ENCODE peak calls at places on chromosomes 1 and 21, in nine cellular contexts. Q is epithelial cell of esophagus, I is kidney, C is transverse colon, R is fibroblast of lung, U is neural progenitor cell, P is astrocyte of the cerebellum, F is heart left ventricle, X is fibroblast of mammary gland. S is an unnamed sample.

GRCh38 chr1:177945943-177946650 is 23.8 kb downstream of the SEC16B start:
- DNase-seq in Q (peak), I (peak), C (peak), R (peak), U (peak), P (peak), F (no peak), X (peak), S (no peak)

GRCh38 chr21:42614391-42614790 is 39.0 kb upstream of the PDE9A start:
- DNase-seq in Q (no peak), I (peak), C (no peak), R (no peak), U (no peak), P (no peak), F (no peak), X (no peak), S (peak)

GRCh38 chr1:234683856-234684632 is 74.1 kb upstream of the IRF2BP2 start:
- DNase-seq in Q (peak), I (no peak), C (peak), R (peak), U (no peak), P (no peak), F (peak), X (peak), S (no peak)

GRCh38 chr1:40704817-40705733 is 13.6 kb downstream of the NFYC start:
- DNase-seq in Q (no peak), I (no peak), C (no peak), R (no peak), U (no peak), P (no peak), F (no peak), X (no peak), S (no peak)

GRCh38 chr21:36854391-36854790 is 112.1 kb downstream of the HLCS start:
- DNase-seq in Q (peak), I (no peak), C (peak), R (no peak), U (peak), P (no peak), F (peak), X (peak), S (no peak)

GRCh38 chr21:41751621-41752020 is 15.2 kb downstream of the RIPK4 start:
- DNase-seq in Q (peak), I (peak), C (no peak), R (no peak), U (no peak), P (no peak), F (no peak), X (no peak), S (peak)

GRCh38 chr1:43293896-43294760 is 6.7 kb upstream of the TIE1 start:
- DNase-seq in Q (peak), I (no peak), C (peak), R (peak), U (peak), P (peak), F (no peak), X (peak), S (no peak)

GRCh38 chr1:182657026-182657425 is 27.4 kb downstream of the RGS8 start:
- DNase-seq in Q (no peak), I (no peak), C (no peak), R (no peak), U (no peak), P (no peak), F (no peak), X (no peak), S (no peak)

GRCh38 chr1:56526571-56527174 is 52.7 kb downstream of the PLPP3 start:
- DNase-seq in Q (peak), I (no peak), C (peak), R (peak), U (no peak), P (no peak), F (no peak), X (peak), S (no peak)

GRCh38 chr1:153880962-153881361 is 41.8 kb downstream of the GATAD2B start:
- DNase-seq in Q (peak), I (peak), C (peak), R (peak), U (peak), P (peak), F (peak), X (peak), S (peak)

GRCh38 chr1:37410080-37410479 is 64.3 kb upstream of the ZC3H12A start:
- DNase-seq in Q (no peak), I (no peak), C (no peak), R (no peak), U (peak), P (no peak), F (no peak), X (no peak), S (no peak)

GRCh38 chr1:33088119-33088906 is 7.4 kb downstream of the AZIN2 start:
- DNase-seq in Q (peak), I (no peak), C (no peak), R (peak), U (no peak), P (no peak), F (no peak), X (no peak), S (no peak)

GRCh38 chr21:35257413-35257812 is 208.3 kb upstream of the RUNX1 start:
- DNase-seq in Q (peak), I (peak), C (peak), R (peak), U (no peak), P (peak), F (peak), X (peak), S (peak)

GRCh38 chr1:23370744-23371710 is 1.4 kb upstream of the ZNF436 start:
- DNase-seq in Q (peak), I (no peak), C (peak), R (peak), U (peak), P (no peak), F (peak), X (peak), S (no peak)

GRCh38 chr1:12167493-12168429 is 970 bp downstream of the TNFRSF1B start:
- DNase-seq in Q (no peak), I (no peak), C (no peak), R (no peak), U (no peak), P (no peak), F (no peak), X (no peak), S (no peak)

GRCh38 chr1:175420491-175420827 is 227.9 kb upstream of the KIAA0040 start:
- DNase-seq in Q (no peak), I (no peak), C (no peak), R (no peak), U (no peak), P (no peak), F (no peak), X (no peak), S (no peak)

GRCh38 chr1:110616587-110616986 is 10.4 kb upstream of the KCNA2 start:
- DNase-seq in Q (peak), I (no peak), C (no peak), R (no peak), U (no peak), P (no peak), F (no peak), X (peak), S (no peak)

GRCh38 chr1:14552246-14552970 is 46.1 kb upstream of the KAZN start:
- DNase-seq in Q (no peak), I (no peak), C (no peak), R (no peak), U (peak), P (no peak), F (no peak), X (no peak), S (no peak)

GRCh38 chr1:198909973-198910372 is 271.1 kb downstream of the PTPRC start:
- DNase-seq in Q (no peak), I (no peak), C (no peak), R (peak), U (no peak), P (no peak), F (no peak), X (peak), S (no peak)

GRCh38 chr1:31575373-31576140 is 758 bp upstream of the TINAGL1 start:
- DNase-seq in Q (peak), I (peak), C (peak), R (no peak), U (peak), P (no peak), F (no peak), X (no peak), S (peak)

GRCh38 chr1:83697220-83697619 is 301.7 kb downstream of the TTLL7 start:
- DNase-seq in Q (no peak), I (no peak), C (no peak), R (no peak), U (no peak), P (no peak), F (no peak), X (no peak), S (no peak)

GRCh38 chr21:17925900-17926299 is 106.7 kb upstream of the C21orf91 start:
- DNase-seq in Q (peak), I (no peak), C (no peak), R (peak), U (peak), P (no peak), F (no peak), X (peak), S (no peak)

GRCh38 chr21:28826569-28826968 is 166.1 kb downstream of the LTN1 start:
- DNase-seq in Q (no peak), I (no peak), C (no peak), R (no peak), U (no peak), P (no peak), F (no peak), X (no peak), S (no peak)

GRCh38 chr1:98919652-98920051 is 85.0 kb downstream of the PLPPR5 start:
- DNase-seq in Q (no peak), I (no peak), C (no peak), R (no peak), U (no peak), P (no peak), F (no peak), X (no peak), S (no peak)

GRCh38 chr1:116754203-116754977 is at the start of gene CD2:
- DNase-seq in Q (no peak), I (no peak), C (peak), R (no peak), U (no peak), P (no peak), F (no peak), X (no peak), S (no peak)

GRCh38 chr1:154352245-154352580 is 26.9 kb downstream of the ATP8B2 start:
- DNase-seq in Q (no peak), I (peak), C (no peak), R (no peak), U (peak), P (no peak), F (no peak), X (no peak), S (no peak)

GRCh38 chr1:207828485-207829158 is 76.8 kb downstream of the CD46 start:
- DNase-seq in Q (peak), I (no peak), C (peak), R (peak), U (peak), P (peak), F (peak), X (peak), S (no peak)

GRCh38 chr21:26804895-26805609 is 40.2 kb downstream of the ADAMTS1 start:
- DNase-seq in Q (no peak), I (no peak), C (no peak), R (no peak), U (no peak), P (no peak), F (no peak), X (peak), S (no peak)

GRCh38 chr1:112165375-112165774 is 175.9 kb upstream of the KCND3 start:
- DNase-seq in Q (no peak), I (no peak), C (no peak), R (no peak), U (no peak), P (no peak), F (no peak), X (no peak), S (no peak)

GRCh38 chr1:156480411-156481192 is 20.0 kb downstream of the MEF2D start:
- DNase-seq in Q (peak), I (peak), C (peak), R (no peak), U (peak), P (no peak), F (peak), X (peak), S (no peak)

GRCh38 chr1:100445565-100445964 is 92.4 kb upstream of the GPR88 start:
- DNase-seq in Q (no peak), I (no peak), C (no peak), R (no peak), U (no peak), P (no peak), F (no peak), X (no peak), S (no peak)

DNA sequence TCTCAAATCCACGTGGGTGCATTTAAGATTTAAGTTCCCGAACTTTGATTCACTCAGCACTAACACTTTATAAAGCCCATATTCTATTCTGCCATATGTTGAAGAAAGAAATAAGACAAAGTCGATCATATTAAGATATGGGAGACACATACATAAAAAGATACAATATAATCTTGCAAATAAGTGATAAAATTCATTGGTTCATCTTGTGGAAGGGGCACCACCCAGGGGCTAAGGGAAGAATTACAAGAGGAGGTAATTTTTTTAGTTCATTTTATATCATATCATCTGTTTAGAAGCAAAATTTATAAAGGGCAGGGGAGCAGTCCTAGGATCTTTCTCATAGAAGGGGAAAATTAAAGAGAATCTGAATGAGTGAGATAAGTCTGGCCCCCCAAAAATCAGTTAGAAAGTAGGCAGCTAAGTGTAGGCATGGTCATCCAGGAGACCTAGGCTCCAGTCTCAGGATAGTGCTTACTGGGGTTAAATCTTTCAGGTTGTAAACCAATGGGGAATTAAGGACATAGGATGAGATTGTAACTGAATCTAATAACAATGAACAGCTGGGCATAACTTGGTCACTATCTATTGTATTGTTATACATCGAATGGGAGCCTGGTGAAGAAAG is 124.2 kb upstream of the L1TD1 start:
- DNase-seq in Q (no peak), I (no peak), C (no peak), R (no peak), U (no peak), P (no peak), F (no peak), X (peak), S (no peak)
- H3K4me3 ChIP-seq in Q (no peak), I (no peak), C (no peak), R (no peak), U (no peak), P (no peak), F (no peak), X (no peak), S (no peak)

GRCh38 chr21:45115141-45115540 is 40.8 kb downstream of the ADARB1 start:
- DNase-seq in Q (no peak), I (no peak), C (no peak), R (no peak), U (no peak), P (no peak), F (no peak), X (no peak), S (no peak)

GRCh38 chr21:45113543-45113942 is 39.2 kb downstream of the ADARB1 start:
- DNase-seq in Q (no peak), I (no peak), C (no peak), R (no peak), U (no peak), P (no peak), F (no peak), X (no peak), S (no peak)

GRCh38 chr21:45112371-45112770 is 38.0 kb downstream of the ADARB1 start:
- DNase-seq in Q (no peak), I (no peak), C (no peak), R (peak), U (no peak), P (no peak), F (no peak), X (peak), S (no peak)

GRCh38 chr21:45114475-45114874 is 40.1 kb downstream of the ADARB1 start:
- DNase-seq in Q (no peak), I (no peak), C (no peak), R (no peak), U (no peak), P (no peak), F (no peak), X (no peak), S (no peak)

DNA sequence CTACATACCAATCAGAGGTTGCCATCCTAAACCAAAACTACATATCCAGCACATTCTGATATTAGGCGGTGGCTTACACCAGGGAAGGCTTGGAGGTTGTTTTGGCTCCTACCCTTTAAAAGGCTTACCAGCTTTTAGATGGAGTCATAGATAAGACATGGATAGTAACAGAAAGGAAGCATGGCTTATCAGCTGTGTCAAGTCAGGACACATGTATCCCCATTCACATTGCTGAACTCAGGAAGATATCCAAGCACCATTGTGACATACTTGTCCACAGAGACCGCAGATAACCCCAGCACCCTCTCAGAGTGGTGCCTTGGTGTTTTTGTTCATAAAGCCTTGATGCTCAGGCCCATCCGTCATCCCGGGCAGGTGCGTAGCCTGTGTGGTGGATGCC is 39.7 kb downstream of the ADARB1 start:
- DNase-seq in Q (no peak), I (no peak), C (no peak), R (no peak), U (no peak), P (no peak), F (no peak), X (no peak), S (no peak)
- H3K4me3 ChIP-seq in Q (no peak), I (no peak), C (no peak), R (no peak), U (no peak), P (no peak), F (no peak), X (no peak), S (no peak)

DNA sequence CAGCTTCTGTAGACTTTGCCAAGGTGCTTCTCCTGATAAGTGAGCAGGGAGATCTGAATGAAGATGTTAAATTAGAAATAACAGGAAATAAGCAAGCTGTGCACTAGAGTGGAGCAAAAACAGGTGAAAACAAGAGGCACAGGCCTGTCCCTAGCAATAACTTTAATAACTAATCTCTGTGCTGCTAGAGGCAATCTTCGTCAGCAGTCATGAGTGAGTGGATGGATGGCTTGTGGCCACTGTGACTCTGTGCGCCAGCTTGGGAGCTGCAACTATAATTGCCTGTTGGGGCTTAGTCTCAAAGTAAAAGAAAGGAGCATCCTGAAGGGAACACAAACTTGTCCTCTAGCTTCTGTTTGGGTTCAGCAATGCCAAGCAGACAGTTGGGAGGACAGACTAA is 240.3 kb downstream of the HHIPL2 start:
- DNase-seq in Q (no peak), I (no peak), C (no peak), R (no peak), U (no peak), P (no peak), F (no peak), X (no peak), S (no peak)
- H3K4me3 ChIP-seq in Q (no peak), I (no peak), C (no peak), R (no peak), U (no peak), P (no peak), F (no peak), X (no peak), S (no peak)

GRCh38 chr1:236144446-236145150 is 2.3 kb downstream of the GPR137B start:
- DNase-seq in Q (peak), I (no peak), C (no peak), R (no peak), U (peak), P (no peak), F (peak), X (no peak), S (no peak)

GRCh38 chr1:236141447-236142357 is 637 bp upstream of the GPR137B start:
- DNase-seq in Q (peak), I (peak), C (peak), R (peak), U (peak), P (no peak), F (no peak), X (peak), S (no peak)

GRCh38 chr1:236143104-236143948 is 987 bp downstream of the GPR137B start:
- DNase-seq in Q (peak), I (no peak), C (no peak), R (peak), U (peak), P (no peak), F (no peak), X (peak), S (no peak)

GRCh38 chr1:236142358-236143103 is at the start of gene GPR137B:
- DNase-seq in Q (peak), I (no peak), C (peak), R (peak), U (peak), P (no peak), F (peak), X (peak), S (no peak)

DNA sequence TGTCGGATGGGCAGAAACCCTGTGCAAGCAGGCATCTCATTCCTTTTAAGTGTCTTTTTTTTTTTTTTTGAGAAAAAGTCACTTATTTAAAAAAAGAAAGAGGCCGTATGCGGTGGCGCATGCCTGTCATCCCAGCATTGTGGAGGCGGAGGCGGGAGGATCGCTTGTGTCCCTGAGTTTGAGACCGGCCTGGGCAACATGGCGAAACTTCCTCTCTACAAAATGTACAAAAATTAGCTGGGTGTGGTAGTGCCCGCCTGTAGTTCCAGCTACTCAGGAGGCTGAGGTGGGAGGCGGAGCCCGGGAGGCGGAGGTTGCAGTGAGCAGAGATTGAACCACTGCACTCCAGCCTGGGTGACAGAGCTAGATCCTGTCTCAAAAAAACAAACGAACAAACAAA is 1.7 kb downstream of the GPR137B start:
- DNase-seq in Q (no peak), I (no peak), C (no peak), R (no peak), U (no peak), P (no peak), F (no peak), X (no peak), S (no peak)
- H3K4me3 ChIP-seq in Q (peak), I (peak), C (no peak), R (no peak), U (no peak), P (peak), F (peak), X (peak), S (no peak)